ENCODE peak calls at places on chromosomes 2 and 18, in five cellular contexts. One of them, this sample, is unnamed. For H3K4me1, the result is how much of the 10 kb centered on the place peaks cover.

GRCh38 chr2:239774933-239775622 is 250.1 kb downstream of the NDUFA10 start:
- DNase-seq in H1: no peak
- DNase-seq in spleen: no peak
- DNase-seq in HCT116: no peak
- DNase-seq in IMR-90: no peak
- DNase-seq in this sample: no peak

GRCh38 chr18:5879479-5879882 is 15.8 kb downstream of the TMEM200C start:
- DNase-seq in spleen: no peak
- DNase-seq in IMR-90: peak
- DNase-seq in HCT116: no peak
- DNase-seq in H1: no peak
- DNase-seq in this sample: no peak

GRCh38 chr2:215269397-215270117 is 42.3 kb upstream of the ATIC start:
- DNase-seq in spleen: no peak
- DNase-seq in H1: peak
- DNase-seq in IMR-90: peak
- DNase-seq in HCT116: peak
- DNase-seq in this sample: peak

GRCh38 chr18:23837591-23837990 is 148.3 kb downstream of the LAMA3 start:
- DNase-seq in HCT116: no peak
- DNase-seq in spleen: no peak
- DNase-seq in H1: no peak
- DNase-seq in IMR-90: peak
- DNase-seq in this sample: no peak

GRCh38 chr2:161905389-161906046 is 168.5 kb downstream of the DPP4 start:
- DNase-seq in H1: no peak
- DNase-seq in HCT116: no peak
- DNase-seq in IMR-90: no peak
- DNase-seq in spleen: peak
- DNase-seq in this sample: no peak

GRCh38 chr2:166042768-166043390 is 84.9 kb downstream of the SCN1A start:
- DNase-seq in spleen: no peak
- DNase-seq in H1: no peak
- DNase-seq in IMR-90: peak
- DNase-seq in HCT116: no peak
- DNase-seq in this sample: no peak

GRCh38 chr2:19217203-19217602 is 141.2 kb downstream of the OSR1 start:
- DNase-seq in H1: no peak
- DNase-seq in HCT116: no peak
- DNase-seq in IMR-90: no peak
- DNase-seq in spleen: no peak
- DNase-seq in this sample: no peak

GRCh38 chr2:86426271-86426670 is 14.9 kb upstream of the KDM3A start:
- DNase-seq in spleen: no peak
- DNase-seq in H1: no peak
- DNase-seq in IMR-90: no peak
- DNase-seq in HCT116: no peak
- DNase-seq in this sample: no peak

GRCh38 chr18:64747803-64748202 is 598.9 kb upstream of the LINC00305 start:
- DNase-seq in spleen: no peak
- DNase-seq in H1: no peak
- DNase-seq in IMR-90: no peak
- DNase-seq in HCT116: no peak
- DNase-seq in this sample: no peak

GRCh38 chr2:223563462-223563861 is 38.7 kb downstream of the SCG2 start:
- DNase-seq in HCT116: peak
- DNase-seq in H1: no peak
- DNase-seq in IMR-90: peak
- DNase-seq in spleen: no peak
- DNase-seq in this sample: no peak

GRCh38 chr2:170763232-170763631 is 6.9 kb upstream of the ERICH2 start:
- DNase-seq in HCT116: no peak
- DNase-seq in spleen: no peak
- DNase-seq in IMR-90: no peak
- DNase-seq in H1: no peak
- DNase-seq in this sample: no peak

GRCh38 chr2:34738691-34739090 is 1139.6 kb upstream of the FAM98A start:
- DNase-seq in IMR-90: no peak
- DNase-seq in HCT116: no peak
- DNase-seq in spleen: no peak
- DNase-seq in H1: peak
- DNase-seq in this sample: peak

GRCh38 chr2:86622409-86622877 is 1.2 kb downstream of the RNF103 start:
- DNase-seq in H1: peak
- DNase-seq in spleen: peak
- DNase-seq in IMR-90: peak
- DNase-seq in HCT116: no peak
- DNase-seq in this sample: peak

GRCh38 chr2:238296638-238297457 is 8.4 kb upstream of the PER2 start:
- DNase-seq in H1: no peak
- DNase-seq in IMR-90: no peak
- DNase-seq in spleen: peak
- DNase-seq in HCT116: no peak
- DNase-seq in this sample: no peak

GRCh38 chr18:79684283-79684631 is 4.7 kb downstream of the CTDP1 start:
- DNase-seq in spleen: peak
- DNase-seq in H1: no peak
- DNase-seq in HCT116: no peak
- DNase-seq in IMR-90: no peak
- DNase-seq in this sample: no peak

GRCh38 chr2:55961318-55961911 is 37.8 kb upstream of the EFEMP1 start:
- DNase-seq in IMR-90: peak
- DNase-seq in HCT116: peak
- DNase-seq in spleen: no peak
- DNase-seq in H1: no peak
- DNase-seq in this sample: no peak

GRCh38 chr18:1050012-1050657 is 145.5 kb downstream of the ADCYAP1 start:
- DNase-seq in HCT116: no peak
- DNase-seq in H1: no peak
- DNase-seq in spleen: no peak
- DNase-seq in IMR-90: no peak
- DNase-seq in this sample: no peak

GRCh38 chr2:21043744-21044532 is at the start of gene APOB:
- DNase-seq in HCT116: no peak
- DNase-seq in IMR-90: no peak
- DNase-seq in H1: no peak
- DNase-seq in spleen: peak
- DNase-seq in this sample: peak

GRCh38 chr2:23127465-23127864 is 257.5 kb upstream of the KLHL29 start:
- DNase-seq in H1: no peak
- DNase-seq in HCT116: no peak
- DNase-seq in spleen: no peak
- DNase-seq in IMR-90: no peak
- DNase-seq in this sample: peak

GRCh38 chr2:102111823-102112222 is 30.7 kb upstream of the IL1R1 start:
- DNase-seq in spleen: no peak
- DNase-seq in HCT116: no peak
- DNase-seq in IMR-90: no peak
- DNase-seq in H1: no peak
- DNase-seq in this sample: no peak
- H3K4me3 ChIP-seq in spleen: no peak
- H3K4me3 ChIP-seq in HCT116: no peak
- H3K4me3 ChIP-seq in IMR-90: no peak
- H3K4me3 ChIP-seq in H1: no peak
- H3K4me3 ChIP-seq in this sample: no peak

GRCh38 chr2:64649626-64650025 is 4.1 kb downstream of the SERTAD2 start:
- DNase-seq in spleen: no peak
- DNase-seq in H1: no peak
- DNase-seq in IMR-90: no peak
- DNase-seq in HCT116: no peak
- DNase-seq in this sample: peak

GRCh38 chr2:64650257-64650656 is 3.5 kb downstream of the SERTAD2 start:
- DNase-seq in IMR-90: no peak
- DNase-seq in HCT116: no peak
- DNase-seq in spleen: no peak
- DNase-seq in H1: no peak
- DNase-seq in this sample: no peak

GRCh38 chr2:64652231-64653173 is 1.2 kb downstream of the SERTAD2 start:
- DNase-seq in HCT116: no peak
- DNase-seq in H1: no peak
- DNase-seq in spleen: no peak
- DNase-seq in IMR-90: peak
- DNase-seq in this sample: peak

GRCh38 chr2:64651590-64651989 is 2.1 kb downstream of the SERTAD2 start:
- DNase-seq in H1: no peak
- DNase-seq in IMR-90: no peak
- DNase-seq in spleen: no peak
- DNase-seq in HCT116: no peak
- DNase-seq in this sample: no peak

GRCh38 chr2:64650722-64651338 is 2.9 kb downstream of the SERTAD2 start:
- DNase-seq in H1: no peak
- DNase-seq in IMR-90: no peak
- DNase-seq in spleen: no peak
- DNase-seq in HCT116: no peak
- DNase-seq in this sample: peak
- H3K4me1 ChIP-seq in H1: under half
- H3K4me1 ChIP-seq in IMR-90: under half
- H3K4me1 ChIP-seq in spleen: half or more
- H3K4me1 ChIP-seq in HCT116: half or more
- H3K4me1 ChIP-seq in this sample: half or more

DNA sequence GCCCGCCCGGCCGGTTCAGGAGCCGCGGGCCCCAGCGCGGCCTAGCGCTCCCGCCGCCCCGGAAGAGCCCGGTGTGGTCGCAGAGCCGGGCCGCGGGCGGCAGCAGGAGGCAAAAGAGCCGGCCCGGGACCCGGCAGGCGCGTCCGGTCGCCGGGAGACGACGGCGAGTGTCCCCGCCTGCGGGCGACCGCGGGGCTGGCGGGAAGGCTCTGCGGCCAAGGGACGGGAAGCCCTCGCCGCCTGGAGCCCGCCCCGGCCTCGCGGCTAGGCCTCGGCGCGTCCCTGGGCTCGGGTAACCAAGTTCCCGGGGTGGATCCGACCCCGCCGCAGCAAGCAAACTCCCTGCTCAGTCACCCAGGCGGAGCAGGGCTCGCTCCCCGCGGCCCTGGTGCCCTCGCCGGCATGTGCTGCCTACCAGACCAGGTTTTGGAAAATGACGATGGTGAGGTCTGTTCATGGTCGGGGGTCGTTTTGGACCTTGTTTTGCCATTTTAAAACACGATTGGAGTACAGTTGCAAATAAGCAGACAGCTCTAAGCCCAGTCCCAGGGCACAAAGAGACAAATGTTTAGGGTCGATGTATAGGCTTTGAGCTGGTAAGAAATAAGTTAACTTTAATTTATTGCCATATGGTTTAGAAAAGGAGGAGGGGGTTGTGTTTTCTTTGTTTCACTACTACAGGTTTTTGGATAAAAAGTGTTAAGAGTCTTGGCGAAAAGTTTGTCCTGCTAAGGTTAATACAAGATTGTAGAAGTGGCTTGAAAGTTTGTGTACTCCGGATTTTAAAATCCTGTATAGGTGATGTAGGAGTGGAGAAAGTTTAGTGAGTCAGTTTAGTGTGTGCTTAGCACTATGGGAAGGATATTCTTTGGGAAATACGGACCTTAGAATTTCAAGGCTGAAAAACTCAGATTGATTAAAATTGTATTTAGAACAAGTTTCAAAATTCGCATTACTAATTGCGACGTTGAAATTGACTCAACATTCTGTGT is 1.1 kb downstream of the KCMF1 start:
- DNase-seq in IMR-90: peak
- DNase-seq in spleen: peak
- DNase-seq in HCT116: no peak
- DNase-seq in H1: peak
- DNase-seq in this sample: peak
- TF ChIP-seq POLR2A in IMR-90: no peak
- TF ChIP-seq POLR2A in spleen: no peak
- TF ChIP-seq POLR2A in HCT116: no peak
- TF ChIP-seq POLR2A in H1: peak
- TF ChIP-seq POLR2A in this sample: peak

GRCh38 chr2:74414475-74414874 is 6.9 kb downstream of the C2orf81 start:
- DNase-seq in H1: no peak
- DNase-seq in HCT116: no peak
- DNase-seq in spleen: no peak
- DNase-seq in IMR-90: no peak
- DNase-seq in this sample: no peak
- H3K4me3 ChIP-seq in H1: no peak
- H3K4me3 ChIP-seq in HCT116: no peak
- H3K4me3 ChIP-seq in spleen: peak
- H3K4me3 ChIP-seq in IMR-90: no peak
- H3K4me3 ChIP-seq in this sample: no peak

GRCh38 chr2:189579585-189579984 is 1.0 kb downstream of the SLC40A1 start:
- DNase-seq in IMR-90: peak
- DNase-seq in spleen: no peak
- DNase-seq in HCT116: no peak
- DNase-seq in H1: no peak
- DNase-seq in this sample: peak

GRCh38 chr2:189582140-189582825 is 1.7 kb upstream of the SLC40A1 start:
- DNase-seq in IMR-90: no peak
- DNase-seq in spleen: no peak
- DNase-seq in HCT116: no peak
- DNase-seq in H1: no peak
- DNase-seq in this sample: no peak

GRCh38 chr2:189580267-189580661 is 322 bp downstream of the SLC40A1 start:
- DNase-seq in spleen: peak
- DNase-seq in H1: peak
- DNase-seq in HCT116: no peak
- DNase-seq in IMR-90: no peak
- DNase-seq in this sample: peak

GRCh38 chr2:189581354-189582139 is 961 bp upstream of the SLC40A1 start:
- DNase-seq in spleen: peak
- DNase-seq in IMR-90: no peak
- DNase-seq in HCT116: no peak
- DNase-seq in H1: no peak
- DNase-seq in this sample: peak

DNA sequence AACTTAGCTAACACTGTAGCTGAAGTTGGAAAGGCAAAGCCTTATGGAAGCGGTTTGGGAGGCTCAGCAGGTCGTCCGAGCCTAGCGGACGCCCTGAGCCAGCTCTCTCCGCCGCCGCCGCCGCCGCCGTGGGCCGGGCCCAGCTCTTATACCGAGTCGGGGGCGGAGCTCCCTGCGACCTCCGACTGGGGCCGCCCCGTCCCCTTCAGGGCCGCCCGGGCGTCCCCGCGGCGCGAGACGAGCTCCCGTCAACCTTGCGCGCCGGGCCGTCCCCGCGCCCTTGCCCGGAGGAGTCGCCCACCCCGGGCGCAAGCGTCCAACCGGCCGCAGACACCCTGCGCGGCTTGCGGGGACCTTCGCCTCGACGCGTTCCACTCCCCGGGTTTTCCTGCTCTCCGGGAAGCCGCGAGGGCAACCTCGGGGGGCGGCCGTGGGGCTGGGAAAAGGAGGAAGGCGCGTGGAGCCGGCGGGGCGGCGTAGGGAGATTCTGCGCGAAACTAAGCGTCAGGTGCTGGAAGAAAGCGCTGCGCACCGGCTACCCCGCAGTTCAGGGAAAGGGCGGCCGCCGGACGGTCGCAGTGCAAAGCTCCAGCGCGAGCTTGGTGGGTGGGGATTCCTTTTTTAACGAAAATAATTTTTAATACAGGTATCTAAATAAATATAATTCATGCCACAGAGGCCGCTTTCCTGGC is at the start of gene SLC40A1:
- DNase-seq in HCT116: no peak
- DNase-seq in spleen: peak
- DNase-seq in H1: peak
- DNase-seq in IMR-90: peak
- DNase-seq in this sample: peak
- H3K4me1 ChIP-seq in HCT116: under half
- H3K4me1 ChIP-seq in spleen: under half
- H3K4me1 ChIP-seq in H1: under half
- H3K4me1 ChIP-seq in IMR-90: under half
- H3K4me1 ChIP-seq in this sample: under half

This sample was measured in body of pancreas.